ENCODE peak calls at places on chromosome 3, in nine cellular contexts. Q is choroid plexus epithelial cell, G is NCI-H2081, U is HEK293T, I is G401, W is kidney tubule cell, X is GM20000, L is NCI-H460, A is Calu3. D is an unnamed sample.

GRCh38 chr3:87082806-87083440 is 92.0 kb upstream of the VGLL3 start:
- DNase-seq in W (peak), A (peak), I (peak), G (peak), X (peak), Q (peak), L (peak), U (peak), D (peak)

GRCh38 chr3:11632966-11633365 is 10.7 kb downstream of the VGLL4 start:
- DNase-seq in U (no peak), L (no peak), Q (no peak), I (no peak), W (no peak), A (no peak), X (no peak), G (no peak), D (no peak)

GRCh38 chr3:12454076-12454807 is 30.0 kb upstream of the TSEN2 start:
- DNase-seq in A (no peak), X (no peak), W (peak), G (no peak), L (no peak), I (no peak), U (no peak), Q (no peak), D (no peak)

GRCh38 chr3:168647582-168647981 is 551.9 kb upstream of the GOLIM4 start:
- DNase-seq in W (peak), Q (no peak), I (no peak), U (no peak), X (no peak), A (no peak), L (no peak), G (no peak), D (no peak)

GRCh38 chr3:64342940-64343691 is 117.8 kb upstream of the PRICKLE2 start:
- DNase-seq in I (no peak), X (no peak), L (no peak), A (peak), G (no peak), U (no peak), Q (peak), W (peak), D (no peak)

GRCh38 chr3:156941311-156941710 is 115.2 kb downstream of the LEKR1 start:
- DNase-seq in W (no peak), I (no peak), L (no peak), G (no peak), U (no peak), Q (no peak), A (no peak), X (no peak), D (no peak)

GRCh38 chr3:123595396-123595795 is 10.5 kb upstream of the HACD2 start:
- DNase-seq in G (peak), A (no peak), I (no peak), L (no peak), U (no peak), X (no peak), Q (no peak), W (no peak), D (no peak)

GRCh38 chr3:24688446-24689148 is 193.9 kb upstream of the THRB start:
- DNase-seq in Q (peak), W (peak), A (no peak), X (no peak), I (no peak), U (no peak), L (no peak), G (no peak), D (no peak)

GRCh38 chr3:146195605-146196004 is 34.6 kb upstream of the PLOD2 start:
- DNase-seq in W (no peak), L (no peak), I (no peak), X (no peak), Q (no peak), U (no peak), G (no peak), A (no peak), D (no peak)

GRCh38 chr3:136882575-136882974 is 20.6 kb downstream of the NCK1 start:
- DNase-seq in W (no peak), Q (no peak), I (peak), G (no peak), X (no peak), U (no peak), A (no peak), L (no peak), D (no peak)

GRCh38 chr3:117893638-117894037 is 1141.0 kb downstream of the IGSF11 start:
- DNase-seq in Q (no peak), G (peak), I (no peak), X (no peak), U (no peak), W (peak), L (no peak), A (no peak), D (no peak)

GRCh38 chr3:25854214-25854613 is 64.3 kb downstream of the OXSM start:
- DNase-seq in W (peak), A (no peak), Q (peak), G (no peak), X (no peak), U (no peak), L (no peak), I (no peak), D (no peak)

GRCh38 chr3:196800742-196801141 is 61.1 kb downstream of the PAK2 start:
- DNase-seq in G (no peak), A (no peak), I (no peak), U (no peak), Q (no peak), L (no peak), X (no peak), W (no peak), D (no peak)

D was measured in pulmonary artery endothelial cell.